ENCODE peak calls at places on chromosome 12, in four cellular contexts. D, C, U and S are unnamed samples.
A peak's percentile ranks its signal among the peaks of the same experiment; 100 is the strongest.

GRCh38 chr12:6267007-6267721 is 43.3 kb upstream of the PLEKHG6 start:
- DNase-seq in C (no peak), D (peak; percentile 56), U (no peak), S (no peak)

GRCh38 chr12:94874986-94875312 is 128.5 kb downstream of the NDUFA12 start:
- DNase-seq in U (no peak), C (no peak), D (no peak), S (no peak)

GRCh38 chr12:62930546-62931425 is 4.2 kb downstream of the PPM1H start:
- DNase-seq in D (no peak), U (no peak), C (no peak), S (no peak)

GRCh38 chr12:67650127-67650495 is 1.6 kb downstream of the DYRK2 start:
- DNase-seq in D (no peak), U (no peak), C (peak; percentile 47), S (peak; percentile 53)

GRCh38 chr12:42213023-42213422 is 25.0 kb downstream of the YAF2 start:
- DNase-seq in D (no peak), C (no peak), U (no peak), S (no peak)

GRCh38 chr12:90090929-90091651 is 382.5 kb upstream of the ATP2B1 start:
- DNase-seq in U (no peak), C (no peak), D (no peak), S (peak; percentile 38)

GRCh38 chr12:39692258-39692853 is 72.8 kb upstream of the ABCD2 start:
- DNase-seq in U (no peak), D (no peak), C (no peak), S (no peak)

GRCh38 chr12:50842637-50843493 is at the start of gene TMPRSS12:
- DNase-seq in U (peak; percentile 74), C (peak; percentile 44), D (peak; percentile 62), S (no peak)

GRCh38 chr12:46049665-46050064 is 59.3 kb upstream of the SCAF11 start:
- DNase-seq in U (no peak), C (no peak), D (no peak), S (no peak)

GRCh38 chr12:19130224-19131019 is 889 bp downstream of the PLEKHA5 start:
- DNase-seq in D (peak; percentile 53), C (peak; percentile 55), U (peak; percentile 73), S (peak; percentile 44)

GRCh38 chr12:1691123-1692007 is 495 bp downstream of the ADIPOR2 start:
- DNase-seq in C (no peak), D (peak; percentile 73), U (peak; percentile 77), S (peak; percentile 57)
- H3K27me3 ChIP-seq in C (no peaks in the 10 kb centered on the region), D (no peaks in the 10 kb centered on the region), U (no peaks in the 10 kb centered on the region), S (no peaks in the 10 kb centered on the region)

GRCh38 chr12:53751336-53752191 is at the start of gene CISTR:
- DNase-seq in D (peak; percentile 60), U (peak; percentile 73), C (peak; percentile 47), S (peak; percentile 54)
- H3K4me1 ChIP-seq in D (peaks cover 34% of the 10 kb centered on the region), U (peaks cover 11% of the 10 kb centered on the region), C (no peaks in the 10 kb centered on the region), S (peaks cover 19% of the 10 kb centered on the region)

GRCh38 chr12:53870122-53870521 is 68.5 kb upstream of the HOXC13 start:
- DNase-seq in C (no peak), U (no peak), D (no peak), S (no peak)

GRCh38 chr12:53866727-53867126 is 71.9 kb upstream of the HOXC13 start:
- DNase-seq in U (no peak), D (no peak), C (no peak), S (no peak)

GRCh38 chr12:53869500-53869899 is 69.1 kb upstream of the HOXC13 start:
- DNase-seq in D (no peak), U (no peak), C (no peak), S (no peak)

GRCh38 chr12:53868516-53868986 is 70.1 kb upstream of the HOXC13 start:
- DNase-seq in D (no peak), C (no peak), U (no peak), S (no peak)

GRCh38 chr12:53867216-53868012 is 71.2 kb upstream of the HOXC13 start:
- DNase-seq in U (no peak), C (no peak), D (no peak), S (no peak)
- H3K27me3 ChIP-seq in U (no peaks in the 10 kb centered on the region), C (no peaks in the 10 kb centered on the region), D (peaks cover 4% of the 10 kb centered on the region), S (peaks cover 13% of the 10 kb centered on the region)

GRCh38 chr12:108832730-108833354 is 24.5 kb downstream of the SSH1 start:
- DNase-seq in U (no peak), D (peak; percentile 36), C (no peak), S (no peak)
- H3K4me1 ChIP-seq in U (no peaks in the 10 kb centered on the region), D (peaks cover 80% of the 10 kb centered on the region), C (no peaks in the 10 kb centered on the region), S (peaks cover 81% of the 10 kb centered on the region)

GRCh38 chr12:1532796-1533195 is 61.6 kb downstream of the FBXL14 start:
- DNase-seq in U (no peak), C (no peak), D (no peak), S (no peak)

GRCh38 chr12:1533205-1533601 is 61.2 kb downstream of the FBXL14 start:
- DNase-seq in D (no peak), U (no peak), C (no peak), S (no peak)

GRCh38 chr12:1533602-1534304 is 60.6 kb downstream of the FBXL14 start:
- DNase-seq in C (no peak), D (no peak), U (no peak), S (no peak)

GRCh38 chr12:1536817-1537216 is 57.6 kb downstream of the FBXL14 start:
- DNase-seq in U (no peak), D (no peak), C (no peak), S (no peak)

DNA sequence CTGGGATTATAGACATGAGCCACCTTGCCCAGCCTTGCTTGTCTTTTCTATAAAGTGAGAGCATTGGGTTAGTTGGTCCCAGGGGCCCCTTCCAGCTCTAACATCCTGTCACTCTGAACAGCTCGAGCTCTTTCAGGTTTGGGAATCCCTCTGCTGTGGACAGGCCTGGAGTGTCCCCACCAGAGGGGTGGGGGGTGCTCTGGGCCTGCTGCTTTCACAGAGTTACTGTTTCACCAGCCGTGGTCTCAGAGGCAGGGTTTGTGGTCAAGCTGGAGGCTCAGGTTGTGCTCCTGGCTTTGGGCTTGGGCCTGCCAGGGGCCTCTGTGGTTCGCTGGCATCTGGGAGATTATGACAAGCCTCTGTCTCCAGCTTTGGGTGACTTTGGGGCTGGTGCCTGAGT is 59.7 kb downstream of the FBXL14 start:
- DNase-seq in D (no peak), C (no peak), U (no peak), S (no peak)
- H3K27me3 ChIP-seq in D (peaks cover 43% of the 10 kb centered on the region), C (peaks cover 3% of the 10 kb centered on the region), U (peaks cover 36% of the 10 kb centered on the region), S (peaks cover 13% of the 10 kb centered on the region)